ENCODE peak calls at places on chromosomes 7 and 10, in six cellular contexts. V is adrenal gland; W is fibroblast of the aortic adventitia; K is fibroblast of pulmonary artery; E is neural progenitor cell; F is CD8-positive, alpha-beta T cell. S is an unnamed sample.

GRCh38 chr7:136807598-136807997 is 60.9 kb upstream of the CHRM2 start:
- DNase-seq in K (no peak), W (no peak), F (no peak), V (no peak), E (peak), S (no peak)

GRCh38 chr10:47266602-47267001 is 33.4 kb upstream of the GDF10 start:
- DNase-seq in W (no peak), K (no peak), V (no peak), F (no peak), E (no peak), S (peak)

GRCh38 chr7:98360221-98361124 is 40.4 kb downstream of the BAIAP2L1 start:
- DNase-seq in K (no peak), E (peak), F (no peak), V (peak), W (no peak), S (peak)

GRCh38 chr10:105063796-105064195 is 422.7 kb downstream of the SORCS3 start:
- DNase-seq in V (peak), W (peak), F (no peak), K (peak), E (peak), S (peak)

GRCh38 chr10:8369666-8370065 is 315.2 kb downstream of the GATA3 start:
- DNase-seq in K (peak), F (no peak), W (peak), V (no peak), E (no peak), S (no peak)

GRCh38 chr10:79287973-79288715 is 59.1 kb upstream of the PPIF start:
- DNase-seq in K (no peak), E (no peak), W (no peak), F (no peak), V (no peak), S (no peak)

GRCh38 chr10:97891497-97892167 is 42.0 kb downstream of the GOLGA7B start:
- DNase-seq in W (no peak), F (no peak), V (no peak), E (no peak), K (no peak), S (no peak)

GRCh38 chr10:63071145-63071544 is 62.0 kb upstream of the NRBF2 start:
- DNase-seq in E (no peak), K (no peak), F (no peak), W (no peak), V (no peak), S (peak)

GRCh38 chr10:112966191-112966855 is 16.3 kb downstream of the TCF7L2 start:
- DNase-seq in E (no peak), W (no peak), V (no peak), K (no peak), F (no peak), S (no peak)

GRCh38 chr7:128833148-128833938 is 3.1 kb downstream of the FLNC start:
- DNase-seq in E (peak), F (no peak), V (no peak), K (peak), W (peak), S (peak)

GRCh38 chr7:138727336-138728099 is 26.4 kb upstream of the SVOPL start:
- DNase-seq in W (no peak), K (no peak), F (no peak), E (no peak), V (no peak), S (no peak)

GRCh38 chr7:98248156-98248555 is 3.9 kb downstream of the TECPR1 start:
- DNase-seq in V (no peak), K (no peak), E (no peak), W (no peak), F (no peak), S (no peak)

GRCh38 chr10:80540644-80541143 is 3.0 kb downstream of the SH2D4B start:
- DNase-seq in V (no peak), K (no peak), W (no peak), E (no peak), F (no peak), S (no peak)

GRCh38 chr10:69963178-69963834 is 89.3 kb upstream of the MACROH2A2 start:
- DNase-seq in E (no peak), V (no peak), W (no peak), K (no peak), F (no peak), S (no peak)

GRCh38 chr10:49632406-49633317 is 18.8 kb downstream of the CHAT start:
- DNase-seq in F (no peak), E (no peak), K (no peak), W (peak), V (no peak), S (no peak)

GRCh38 chr10:37495415-37495814 is 362.0 kb downstream of the ZNF248 start:
- DNase-seq in V (no peak), F (no peak), K (no peak), W (no peak), E (peak), S (no peak)
- TF ChIP-seq CTCF in V (peak), F (no peak), K (no peak), W (no peak), E (peak), S (no peak)

GRCh38 chr7:141198191-141198958 is 124.5 kb downstream of the TMEM178B start:
- DNase-seq in V (no peak), E (no peak), W (no peak), F (no peak), K (no peak), S (no peak)

GRCh38 chr7:141201145-141201885 is 127.5 kb downstream of the TMEM178B start:
- DNase-seq in V (no peak), W (no peak), K (no peak), F (no peak), E (peak), S (no peak)

GRCh38 chr7:141202540-141202939 is 128.7 kb downstream of the TMEM178B start:
- DNase-seq in E (peak), W (no peak), F (no peak), V (no peak), K (no peak), S (no peak)

GRCh38 chr7:141203177-141203576 is 129.3 kb downstream of the TMEM178B start:
- DNase-seq in F (no peak), V (no peak), E (no peak), K (no peak), W (no peak), S (no peak)

GRCh38 chr7:141200191-141201108 is 126.6 kb downstream of the TMEM178B start:
- DNase-seq in K (no peak), V (no peak), W (no peak), E (no peak), F (no peak), S (no peak)
- TF ChIP-seq CTCF in K (no peak), V (no peak), W (no peak), E (no peak), F (no peak), S (no peak)

GRCh38 chr7:44973610-44974401 is 5.0 kb downstream of the MYO1G start:
- DNase-seq in E (peak), F (peak), V (peak), W (peak), K (peak), S (peak)
- TF ChIP-seq CTCF in E (peak), F (peak), V (peak), W (peak), K (peak), S (peak)

GRCh38 chr10:122525788-122526187 is 34.8 kb upstream of the DMBT1 start:
- DNase-seq in V (peak), K (no peak), W (no peak), E (no peak), F (no peak), S (peak)
- TF ChIP-seq CTCF in V (peak), K (peak), W (peak), E (peak), F (no peak), S (peak)

S was measured in transverse colon.